ENCODE peak calls at places on chromosomes 2 and 18, in eight cellular contexts. P is GM10248, J is cardiac fibroblast, C is tibial artery, O is B cell, R is fibroblast of lung, I is PC-9, M is adrenal gland. Q is an unnamed sample.

GRCh38 chr18:12239426-12239825 is 14.7 kb upstream of the CIDEA start:
- DNase-seq in J (peak; percentile 19), C (no peak), R (no peak), M (no peak), I (no peak), O (no peak), P (no peak), Q (no peak)

GRCh38 chr2:55357907-55358306 is 61.7 kb downstream of the CCDC88A start:
- DNase-seq in P (no peak), O (no peak), I (no peak), J (no peak), C (no peak), R (no peak), M (no peak), Q (no peak)

GRCh38 chr2:226126104-226126503 is 673.5 kb downstream of the IRS1 start:
- DNase-seq in J (no peak), P (no peak), C (no peak), M (no peak), I (no peak), O (no peak), R (no peak), Q (no peak)

GRCh38 chr2:235505210-235505741 is 11.4 kb downstream of the AGAP1 start:
- DNase-seq in R (no peak), P (no peak), C (no peak), I (no peak), O (no peak), M (peak; percentile 51), J (peak; percentile 20), Q (no peak)

GRCh38 chr2:108607706-108608301 is 73.5 kb downstream of the LIMS1 start:
- DNase-seq in M (peak; percentile 57), P (peak; percentile 42), C (no peak), R (peak; percentile 67), J (peak; percentile 70), I (no peak), O (peak; percentile 65), Q (no peak)

GRCh38 chr2:146844226-146844990 is 1000.4 kb upstream of the ACVR2A start:
- DNase-seq in O (no peak), P (no peak), M (no peak), I (no peak), R (peak; percentile 80), J (peak; percentile 29), C (no peak), Q (no peak)

GRCh38 chr18:11657554-11657953 is 31.5 kb upstream of the GNAL start:
- DNase-seq in R (no peak), M (no peak), P (no peak), C (no peak), J (no peak), I (no peak), O (no peak), Q (no peak)

GRCh38 chr2:220273082-220273481 is 645.7 kb downstream of the SLC4A3 start:
- DNase-seq in M (no peak), P (no peak), R (no peak), I (peak; percentile 53), O (no peak), C (no peak), J (no peak), Q (no peak)

GRCh38 chr18:52670903-52671302 is 330.9 kb downstream of the DCC start:
- DNase-seq in J (peak; percentile 4), O (no peak), I (no peak), C (no peak), P (no peak), M (no peak), R (peak; percentile 46), Q (peak; percentile 6)

GRCh38 chr2:231648579-231649174 is 56.0 kb downstream of the TEX44 start:
- DNase-seq in P (peak; percentile 75), J (peak; percentile 56), M (peak; percentile 67), R (peak; percentile 52), O (peak; percentile 76), I (peak; percentile 70), C (peak; percentile 63), Q (peak; percentile 58)

GRCh38 chr2:201786471-201786870 is 5.7 kb upstream of the ALS2 start:
- DNase-seq in P (no peak), C (no peak), O (no peak), I (peak; percentile 67), R (no peak), M (no peak), J (no peak), Q (no peak)

GRCh38 chr18:62928316-62928715 is 213.0 kb downstream of the PHLPP1 start:
- DNase-seq in I (no peak), P (no peak), J (peak; percentile 11), M (no peak), C (no peak), R (peak; percentile 51), O (no peak), Q (no peak)

GRCh38 chr18:48335829-48336228 is 73.4 kb downstream of the ZBTB7C start:
- DNase-seq in I (no peak), C (peak; percentile 53), O (no peak), R (no peak), M (no peak), P (no peak), J (peak; percentile 18), Q (no peak)

GRCh38 chr18:31624892-31625640 is 33.4 kb downstream of the TTR start:
- DNase-seq in I (no peak), M (no peak), C (no peak), P (no peak), O (no peak), J (no peak), R (no peak), Q (no peak)

GRCh38 chr18:31631526-31631925 is 39.8 kb downstream of the TTR start:
- DNase-seq in O (no peak), M (no peak), I (no peak), R (no peak), C (no peak), P (no peak), J (no peak), Q (no peak)

GRCh38 chr18:31630549-31630948 is 38.9 kb downstream of the TTR start:
- DNase-seq in M (no peak), P (no peak), C (no peak), R (no peak), I (no peak), J (no peak), O (no peak), Q (no peak)

GRCh38 chr18:31632356-31632755 is 40.7 kb downstream of the TTR start:
- DNase-seq in C (no peak), I (no peak), J (no peak), M (no peak), O (no peak), P (no peak), R (no peak), Q (no peak)

GRCh38 chr18:31626409-31626808 is 34.7 kb downstream of the TTR start:
- DNase-seq in C (no peak), O (no peak), R (no peak), M (no peak), J (no peak), I (no peak), P (no peak), Q (no peak)
- TF ChIP-seq CTCF in C (no peak), O (no peak), R (no peak), M (no peak), J (no peak), I (no peak), P (no peak), Q (no peak)

GRCh38 chr2:126506786-126507185 is 149.2 kb upstream of the GYPC start:
- DNase-seq in R (no peak), J (no peak), I (no peak), O (no peak), C (no peak), P (no peak), M (no peak), Q (no peak)
- TF ChIP-seq CTCF in R (no peak), J (no peak), I (no peak), O (no peak), C (no peak), P (no peak), M (no peak), Q (no peak)

GRCh38 chr18:2466978-2467377 is 104.3 kb downstream of the METTL4 start:
- DNase-seq in M (no peak), R (no peak), O (no peak), I (no peak), C (no peak), P (no peak), J (no peak), Q (no peak)

DNA sequence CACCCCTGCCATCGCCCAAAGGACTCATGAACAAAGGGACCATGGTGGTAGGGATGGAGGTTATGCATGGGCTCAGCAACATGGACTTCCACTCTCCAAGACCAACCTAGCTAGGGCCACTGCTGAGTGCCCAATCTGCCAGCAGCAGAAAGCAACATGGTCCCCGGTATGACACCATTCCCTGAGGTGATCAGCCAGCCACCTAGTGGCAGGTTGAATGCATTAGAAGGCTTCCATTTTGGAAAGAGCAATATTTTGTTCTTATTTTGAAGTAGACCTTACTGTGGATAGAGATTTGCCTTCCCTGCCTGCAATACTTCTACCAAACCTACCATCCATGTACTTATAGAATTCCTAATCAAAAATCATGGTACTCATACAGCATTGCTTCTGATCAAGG is 99.8 kb downstream of the METTL4 start:
- DNase-seq in O (no peak), J (no peak), M (no peak), C (no peak), R (no peak), P (no peak), I (no peak), Q (no peak)
- TF ChIP-seq CTCF in O (no peak), J (peak; percentile 17), M (no peak), C (no peak), R (no peak), P (peak; percentile 7), I (no peak), Q (no peak)

GRCh38 chr2:139916822-139917221 is 1136.6 kb upstream of the NXPH2 start:
- DNase-seq in O (no peak), M (no peak), R (no peak), J (no peak), I (no peak), P (no peak), C (no peak), Q (no peak)
- TF ChIP-seq CTCF in O (no peak), M (no peak), R (no peak), J (no peak), I (peak; percentile 18), P (no peak), C (no peak), Q (no peak)

GRCh38 chr2:80326214-80326613 is 21.7 kb upstream of the LRRTM1 start:
- DNase-seq in M (no peak), C (no peak), P (peak; percentile 15), I (no peak), J (peak; percentile 49), R (peak; percentile 47), O (no peak), Q (no peak)
- TF ChIP-seq CTCF in M (peak; percentile 32), C (no peak), P (peak; percentile 7), I (peak; percentile 54), J (peak; percentile 37), R (peak; percentile 45), O (no peak), Q (no peak)

GRCh38 chr2:13413989-13414388 is 697.3 kb downstream of the TRIB2 start:
- DNase-seq in C (no peak), I (no peak), R (peak; percentile 1), J (no peak), P (no peak), M (no peak), O (no peak), Q (no peak)
- TF ChIP-seq CTCF in C (no peak), I (peak; percentile 23), R (no peak), J (no peak), P (no peak), M (no peak), O (no peak), Q (no peak)

GRCh38 chr2:67002618-67003371 is 394.3 kb upstream of the ETAA1 start:
- DNase-seq in O (no peak), R (no peak), J (no peak), M (no peak), P (no peak), I (no peak), C (no peak), Q (no peak)
- TF ChIP-seq CTCF in O (no peak), R (no peak), J (peak; percentile 32), M (no peak), P (no peak), I (peak; percentile 33), C (no peak), Q (no peak)

GRCh38 chr2:43227830-43228280 is 1.4 kb upstream of the ZFP36L2 start:
- DNase-seq in C (no peak), M (no peak), R (no peak), P (no peak), O (no peak), J (no peak), I (no peak), Q (peak; percentile 65)
- TF ChIP-seq CTCF in C (no peak), M (no peak), R (peak; percentile 45), P (peak; percentile 24), O (peak; percentile 15), J (no peak), I (peak; percentile 23), Q (peak; percentile 17)

Q was measured in GM20000.